ENCODE peak calls at places on chromosomes 12 and 14, in nine cellular contexts. One of them, this sample, is unnamed.

GRCh38 chr14:92341791-92342190 is 18.8 kb downstream of the SLC24A4 start:
- DNase-seq in stimulated activated CD4-positive, alpha-beta T cell treated with anti-CD3 and anti-CD28 coated beads, Interleukin-1b, Interleukin-23, amount 100 ng/mL, for 1 hour: no peak
- DNase-seq in HCT116: no peak
- DNase-seq in effector memory CD4-positive, alpha-beta T cell: no peak
- DNase-seq in psoas muscle: no peak
- DNase-seq in mesenchymal stem cell: no peak
- DNase-seq in NCI-H146: no peak
- DNase-seq in HT-29: no peak
- DNase-seq in body of pancreas: no peak
- DNase-seq in this sample: no peak

GRCh38 chr12:129404556-129404955 is 499.3 kb downstream of the TMEM132D start:
- DNase-seq in stimulated activated CD4-positive, alpha-beta T cell treated with anti-CD3 and anti-CD28 coated beads, Interleukin-1b, Interleukin-23, amount 100 ng/mL, for 1 hour: no peak
- DNase-seq in HCT116: no peak
- DNase-seq in effector memory CD4-positive, alpha-beta T cell: no peak
- DNase-seq in psoas muscle: no peak
- DNase-seq in mesenchymal stem cell: no peak
- DNase-seq in NCI-H146: no peak
- DNase-seq in HT-29: no peak
- DNase-seq in body of pancreas: no peak
- DNase-seq in this sample: no peak

GRCh38 chr12:47870175-47870781 is 34.5 kb downstream of the VDR start:
- DNase-seq in stimulated activated CD4-positive, alpha-beta T cell treated with anti-CD3 and anti-CD28 coated beads, Interleukin-1b, Interleukin-23, amount 100 ng/mL, for 1 hour: no peak
- DNase-seq in HCT116: no peak
- DNase-seq in effector memory CD4-positive, alpha-beta T cell: no peak
- DNase-seq in psoas muscle: peak; percentile 82
- DNase-seq in mesenchymal stem cell: peak; percentile 75
- DNase-seq in NCI-H146: peak; percentile 23
- DNase-seq in HT-29: peak; percentile 29
- DNase-seq in body of pancreas: peak; percentile 44
- DNase-seq in this sample: no peak

GRCh38 chr14:60215520-60216195 is 33.4 kb upstream of the PPM1A start:
- DNase-seq in stimulated activated CD4-positive, alpha-beta T cell treated with anti-CD3 and anti-CD28 coated beads, Interleukin-1b, Interleukin-23, amount 100 ng/mL, for 1 hour: no peak
- DNase-seq in HCT116: no peak
- DNase-seq in effector memory CD4-positive, alpha-beta T cell: no peak
- DNase-seq in psoas muscle: no peak
- DNase-seq in mesenchymal stem cell: no peak
- DNase-seq in NCI-H146: no peak
- DNase-seq in HT-29: no peak
- DNase-seq in body of pancreas: no peak
- DNase-seq in this sample: no peak

GRCh38 chr14:71451501-71451900 is 480.7 kb upstream of the RGS6 start:
- DNase-seq in stimulated activated CD4-positive, alpha-beta T cell treated with anti-CD3 and anti-CD28 coated beads, Interleukin-1b, Interleukin-23, amount 100 ng/mL, for 1 hour: no peak
- DNase-seq in HCT116: no peak
- DNase-seq in effector memory CD4-positive, alpha-beta T cell: no peak
- DNase-seq in psoas muscle: no peak
- DNase-seq in mesenchymal stem cell: no peak
- DNase-seq in NCI-H146: no peak
- DNase-seq in HT-29: no peak
- DNase-seq in body of pancreas: no peak
- DNase-seq in this sample: no peak

GRCh38 chr12:76153616-76154015 is 69.1 kb upstream of the NAP1L1 start:
- DNase-seq in stimulated activated CD4-positive, alpha-beta T cell treated with anti-CD3 and anti-CD28 coated beads, Interleukin-1b, Interleukin-23, amount 100 ng/mL, for 1 hour: no peak
- DNase-seq in HCT116: no peak
- DNase-seq in effector memory CD4-positive, alpha-beta T cell: no peak
- DNase-seq in psoas muscle: no peak
- DNase-seq in mesenchymal stem cell: no peak
- DNase-seq in NCI-H146: no peak
- DNase-seq in HT-29: no peak
- DNase-seq in body of pancreas: no peak
- DNase-seq in this sample: no peak

GRCh38 chr12:117165342-117165741 is 24.9 kb downstream of the FBXO21 start:
- DNase-seq in stimulated activated CD4-positive, alpha-beta T cell treated with anti-CD3 and anti-CD28 coated beads, Interleukin-1b, Interleukin-23, amount 100 ng/mL, for 1 hour: no peak
- DNase-seq in HCT116: no peak
- DNase-seq in effector memory CD4-positive, alpha-beta T cell: no peak
- DNase-seq in psoas muscle: no peak
- DNase-seq in mesenchymal stem cell: no peak
- DNase-seq in NCI-H146: no peak
- DNase-seq in HT-29: no peak
- DNase-seq in body of pancreas: peak; percentile 70
- DNase-seq in this sample: no peak

GRCh38 chr12:111788178-111788654 is 21.5 kb downstream of the ALDH2 start:
- DNase-seq in stimulated activated CD4-positive, alpha-beta T cell treated with anti-CD3 and anti-CD28 coated beads, Interleukin-1b, Interleukin-23, amount 100 ng/mL, for 1 hour: no peak
- DNase-seq in HCT116: no peak
- DNase-seq in effector memory CD4-positive, alpha-beta T cell: no peak
- DNase-seq in psoas muscle: peak; percentile 82
- DNase-seq in mesenchymal stem cell: peak; percentile 35
- DNase-seq in NCI-H146: no peak
- DNase-seq in HT-29: peak; percentile 59
- DNase-seq in body of pancreas: peak; percentile 88
- DNase-seq in this sample: no peak

GRCh38 chr12:21940972-21941521 is at the start of gene ABCC9:
- DNase-seq in stimulated activated CD4-positive, alpha-beta T cell treated with anti-CD3 and anti-CD28 coated beads, Interleukin-1b, Interleukin-23, amount 100 ng/mL, for 1 hour: no peak
- DNase-seq in HCT116: no peak
- DNase-seq in effector memory CD4-positive, alpha-beta T cell: no peak
- DNase-seq in psoas muscle: peak; percentile 81
- DNase-seq in mesenchymal stem cell: peak; percentile 25
- DNase-seq in NCI-H146: no peak
- DNase-seq in HT-29: no peak
- DNase-seq in body of pancreas: peak; percentile 73
- DNase-seq in this sample: no peak

GRCh38 chr12:68119724-68120211 is 39.8 kb downstream of the IFNG start:
- DNase-seq in stimulated activated CD4-positive, alpha-beta T cell treated with anti-CD3 and anti-CD28 coated beads, Interleukin-1b, Interleukin-23, amount 100 ng/mL, for 1 hour: no peak
- DNase-seq in HCT116: no peak
- DNase-seq in effector memory CD4-positive, alpha-beta T cell: peak; percentile 2
- DNase-seq in psoas muscle: no peak
- DNase-seq in mesenchymal stem cell: no peak
- DNase-seq in NCI-H146: peak; percentile 8
- DNase-seq in HT-29: no peak
- DNase-seq in body of pancreas: no peak
- DNase-seq in this sample: peak; percentile 70

GRCh38 chr14:73700325-73700724 is 13.9 kb downstream of the PNMA1 start:
- DNase-seq in stimulated activated CD4-positive, alpha-beta T cell treated with anti-CD3 and anti-CD28 coated beads, Interleukin-1b, Interleukin-23, amount 100 ng/mL, for 1 hour: no peak
- DNase-seq in HCT116: no peak
- DNase-seq in effector memory CD4-positive, alpha-beta T cell: no peak
- DNase-seq in psoas muscle: no peak
- DNase-seq in mesenchymal stem cell: no peak
- DNase-seq in NCI-H146: no peak
- DNase-seq in HT-29: peak; percentile 61
- DNase-seq in body of pancreas: no peak
- DNase-seq in this sample: no peak

GRCh38 chr12:109461846-109462766 is 15.0 kb downstream of the KCTD10 start:
- DNase-seq in stimulated activated CD4-positive, alpha-beta T cell treated with anti-CD3 and anti-CD28 coated beads, Interleukin-1b, Interleukin-23, amount 100 ng/mL, for 1 hour: no peak
- DNase-seq in HCT116: no peak
- DNase-seq in effector memory CD4-positive, alpha-beta T cell: no peak
- DNase-seq in psoas muscle: peak; percentile 93
- DNase-seq in mesenchymal stem cell: peak; percentile 86
- DNase-seq in NCI-H146: no peak
- DNase-seq in HT-29: peak; percentile 69
- DNase-seq in body of pancreas: peak; percentile 59
- DNase-seq in this sample: no peak

GRCh38 chr12:131589966-131590365 is 120.9 kb upstream of the SFSWAP start:
- DNase-seq in stimulated activated CD4-positive, alpha-beta T cell treated with anti-CD3 and anti-CD28 coated beads, Interleukin-1b, Interleukin-23, amount 100 ng/mL, for 1 hour: no peak
- DNase-seq in HCT116: no peak
- DNase-seq in effector memory CD4-positive, alpha-beta T cell: no peak
- DNase-seq in psoas muscle: no peak
- DNase-seq in mesenchymal stem cell: no peak
- DNase-seq in NCI-H146: no peak
- DNase-seq in HT-29: no peak
- DNase-seq in body of pancreas: no peak
- DNase-seq in this sample: no peak

GRCh38 chr12:128916425-128916824 is 63.1 kb downstream of the GLT1D1 start:
- DNase-seq in stimulated activated CD4-positive, alpha-beta T cell treated with anti-CD3 and anti-CD28 coated beads, Interleukin-1b, Interleukin-23, amount 100 ng/mL, for 1 hour: no peak
- DNase-seq in HCT116: no peak
- DNase-seq in effector memory CD4-positive, alpha-beta T cell: no peak
- DNase-seq in psoas muscle: no peak
- DNase-seq in mesenchymal stem cell: no peak
- DNase-seq in NCI-H146: no peak
- DNase-seq in HT-29: no peak
- DNase-seq in body of pancreas: no peak
- DNase-seq in this sample: no peak

GRCh38 chr12:128786741-128787391 is 36.9 kb downstream of the SLC15A4 start:
- DNase-seq in stimulated activated CD4-positive, alpha-beta T cell treated with anti-CD3 and anti-CD28 coated beads, Interleukin-1b, Interleukin-23, amount 100 ng/mL, for 1 hour: no peak
- DNase-seq in HCT116: no peak
- DNase-seq in effector memory CD4-positive, alpha-beta T cell: no peak
- DNase-seq in psoas muscle: no peak
- DNase-seq in mesenchymal stem cell: no peak
- DNase-seq in NCI-H146: no peak
- DNase-seq in HT-29: no peak
- DNase-seq in body of pancreas: no peak
- DNase-seq in this sample: no peak

GRCh38 chr14:23306113-23306411 is 571 bp upstream of the BCL2L2 start:
- DNase-seq in stimulated activated CD4-positive, alpha-beta T cell treated with anti-CD3 and anti-CD28 coated beads, Interleukin-1b, Interleukin-23, amount 100 ng/mL, for 1 hour: no peak
- DNase-seq in HCT116: no peak
- DNase-seq in effector memory CD4-positive, alpha-beta T cell: no peak
- DNase-seq in psoas muscle: no peak
- DNase-seq in mesenchymal stem cell: no peak
- DNase-seq in NCI-H146: peak; percentile 66
- DNase-seq in HT-29: peak; percentile 50
- DNase-seq in body of pancreas: no peak
- DNase-seq in this sample: peak; percentile 39

GRCh38 chr12:128381537-128381936 is 114.6 kb downstream of the TMEM132C start:
- DNase-seq in stimulated activated CD4-positive, alpha-beta T cell treated with anti-CD3 and anti-CD28 coated beads, Interleukin-1b, Interleukin-23, amount 100 ng/mL, for 1 hour: no peak
- DNase-seq in HCT116: no peak
- DNase-seq in effector memory CD4-positive, alpha-beta T cell: no peak
- DNase-seq in psoas muscle: no peak
- DNase-seq in mesenchymal stem cell: no peak
- DNase-seq in NCI-H146: no peak
- DNase-seq in HT-29: no peak
- DNase-seq in body of pancreas: no peak
- DNase-seq in this sample: no peak

This sample was measured in NCI-H748 treated with DMSO at 0.1 percent for 48 hours.